ENCODE peak calls at places on chromosomes 3 and 15, in seven cellular contexts. E, A, U, N, L, B and M are unnamed samples.

GRCh38 chr3:177427096-177427495 is 229.8 kb upstream of the TBL1XR1 start:
- DNase-seq in E (peak; percentile 46), A (peak; percentile 77), L (peak; percentile 34), B (peak; percentile 17), N (no peak), U (peak; percentile 5), M (no peak)

GRCh38 chr3:19688767-19689166 is 245.2 kb downstream of the EFHB start:
- DNase-seq in B (no peak), U (no peak), N (no peak), E (no peak), L (peak; percentile 5), A (no peak), M (no peak)

GRCh38 chr3:126108689-126109075 is 24.8 kb upstream of the SLC41A3 start:
- DNase-seq in L (no peak), E (no peak), A (no peak), U (no peak), N (no peak), B (no peak), M (no peak)

GRCh38 chr3:194313642-194314430 is 37.3 kb downstream of the CPN2 start:
- DNase-seq in L (peak; percentile 65), B (no peak), U (no peak), N (peak; percentile 51), A (no peak), E (no peak), M (no peak)

GRCh38 chr15:27579738-27580137 is 519.4 kb downstream of the OCA2 start:
- DNase-seq in N (no peak), A (no peak), B (no peak), U (no peak), E (no peak), L (no peak), M (no peak)

GRCh38 chr3:64215559-64215958 is 9.7 kb downstream of the PRICKLE2 start:
- DNase-seq in N (no peak), U (no peak), L (no peak), B (no peak), E (no peak), A (no peak), M (no peak)

GRCh38 chr3:69204315-69204957 is 82.0 kb upstream of the LMOD3 start:
- DNase-seq in L (no peak), A (peak; percentile 53), U (no peak), N (no peak), B (no peak), E (no peak), M (no peak)

GRCh38 chr15:74185949-74186348 is 12.4 kb downstream of the ISLR start:
- DNase-seq in L (peak; percentile 56), A (no peak), E (no peak), U (no peak), N (no peak), B (no peak), M (no peak)

GRCh38 chr3:11655188-11655928 is 11.6 kb upstream of the VGLL4 start:
- DNase-seq in U (no peak), L (peak; percentile 44), B (no peak), E (peak; percentile 20), N (peak; percentile 23), A (no peak), M (no peak)

GRCh38 chr15:68348064-68348463 is 70.5 kb downstream of the FEM1B start:
- DNase-seq in A (no peak), E (no peak), L (no peak), N (no peak), U (no peak), B (no peak), M (no peak)

GRCh38 chr3:47261301-47261700 is 21.3 kb downstream of the KIF9 start:
- DNase-seq in L (no peak), E (no peak), A (no peak), U (no peak), N (peak; percentile 14), B (no peak), M (peak; percentile 11)

GRCh38 chr15:60061758-60062157 is 57.6 kb downstream of the FOXB1 start:
- DNase-seq in L (no peak), U (no peak), B (no peak), N (no peak), A (no peak), E (no peak), M (no peak)

GRCh38 chr3:193773266-193774183 is 180.5 kb downstream of the OPA1 start:
- DNase-seq in E (no peak), A (no peak), U (no peak), L (no peak), B (no peak), N (no peak), M (no peak)

GRCh38 chr15:68003297-68003696 is 50.8 kb upstream of the PIAS1 start:
- DNase-seq in A (no peak), U (no peak), N (no peak), B (no peak), L (no peak), E (no peak), M (no peak)

GRCh38 chr3:150970665-150971327 is 1.7 kb downstream of the CLRN1 start:
- DNase-seq in L (no peak), E (no peak), U (no peak), B (no peak), N (no peak), A (no peak), M (peak; percentile 10)

GRCh38 chr15:101490408-101490891 is 943 bp upstream of the PCSK6 start:
- DNase-seq in L (no peak), U (no peak), E (no peak), A (no peak), B (no peak), N (no peak), M (no peak)